ENCODE peak calls at places on chromosomes 4 and X, in four cellular contexts. One of them, this sample, is unnamed.

GRCh38 chr4:6803246-6803645 is 20.7 kb downstream of the KIAA0232 start:
- DNase-seq in cardiac fibroblast: no peak
- DNase-seq in astrocyte: no peak
- DNase-seq in testis: no peak
- DNase-seq in this sample: no peak

GRCh38 chr4:108170729-108171540 is 2.2 kb upstream of the LEF1 start:
- DNase-seq in cardiac fibroblast: no peak
- DNase-seq in astrocyte: no peak
- DNase-seq in testis: no peak
- DNase-seq in this sample: peak

GRCh38 chr4:94995684-94996394 is 238.1 kb downstream of the BMPR1B start:
- DNase-seq in cardiac fibroblast: peak
- DNase-seq in astrocyte: peak
- DNase-seq in testis: peak
- DNase-seq in this sample: no peak

GRCh38 chr4:84069119-84069518 is 430.0 kb downstream of the NKX6-1 start:
- DNase-seq in cardiac fibroblast: no peak
- DNase-seq in astrocyte: no peak
- DNase-seq in testis: no peak
- DNase-seq in this sample: no peak

GRCh38 chr4:134018845-134019244 is 182.7 kb downstream of the PABPC4L start:
- DNase-seq in cardiac fibroblast: no peak
- DNase-seq in astrocyte: peak
- DNase-seq in testis: no peak
- DNase-seq in this sample: no peak

GRCh38 chrX:80812176-80812575 is 2.5 kb upstream of the BRWD3 start:
- DNase-seq in cardiac fibroblast: peak
- DNase-seq in astrocyte: peak
- DNase-seq in testis: peak
- DNase-seq in this sample: no peak

GRCh38 chr4:16779028-16779675 is 119.3 kb downstream of the LDB2 start:
- DNase-seq in cardiac fibroblast: peak
- DNase-seq in astrocyte: peak
- DNase-seq in testis: no peak
- DNase-seq in this sample: no peak

GRCh38 chr4:74545488-74545887 is 100.6 kb downstream of the AREG start:
- DNase-seq in cardiac fibroblast: peak
- DNase-seq in astrocyte: no peak
- DNase-seq in testis: peak
- DNase-seq in this sample: no peak

GRCh38 chr4:153931804-153932203 is 142.9 kb upstream of the SFRP2 start:
- DNase-seq in cardiac fibroblast: peak
- DNase-seq in astrocyte: no peak
- DNase-seq in testis: no peak
- DNase-seq in this sample: no peak

GRCh38 chr4:177107288-177107901 is 202.3 kb upstream of the NEIL3 start:
- DNase-seq in cardiac fibroblast: no peak
- DNase-seq in astrocyte: peak
- DNase-seq in testis: no peak
- DNase-seq in this sample: no peak

GRCh38 chrX:30910124-30910860 is 21.2 kb upstream of the TAB3 start:
- DNase-seq in cardiac fibroblast: peak
- DNase-seq in astrocyte: peak
- DNase-seq in testis: no peak
- DNase-seq in this sample: no peak

GRCh38 chr4:154506253-154506652 is 14.7 kb upstream of the DCHS2 start:
- DNase-seq in cardiac fibroblast: peak
- DNase-seq in astrocyte: no peak
- DNase-seq in testis: no peak
- DNase-seq in this sample: no peak

GRCh38 chr4:83716874-83717273 is 181.0 kb downstream of the GPAT3 start:
- DNase-seq in cardiac fibroblast: peak
- DNase-seq in astrocyte: no peak
- DNase-seq in testis: no peak
- DNase-seq in this sample: no peak

GRCh38 chr4:121191351-121191750 is 27.2 kb upstream of the TNIP3 start:
- DNase-seq in cardiac fibroblast: no peak
- DNase-seq in astrocyte: no peak
- DNase-seq in testis: no peak
- DNase-seq in this sample: no peak

GRCh38 chr4:121192013-121192412 is 27.9 kb upstream of the TNIP3 start:
- DNase-seq in cardiac fibroblast: peak
- DNase-seq in astrocyte: peak
- DNase-seq in testis: no peak
- DNase-seq in this sample: no peak

GRCh38 chr4:121190389-121190788 is 26.3 kb upstream of the TNIP3 start:
- DNase-seq in cardiac fibroblast: no peak
- DNase-seq in astrocyte: no peak
- DNase-seq in testis: no peak
- DNase-seq in this sample: no peak

GRCh38 chr4:121189351-121189750 is 25.2 kb upstream of the TNIP3 start:
- DNase-seq in cardiac fibroblast: no peak
- DNase-seq in astrocyte: no peak
- DNase-seq in testis: no peak
- DNase-seq in this sample: no peak

GRCh38 chr4:121189811-121190210 is 25.7 kb upstream of the TNIP3 start:
- DNase-seq in cardiac fibroblast: no peak
- DNase-seq in astrocyte: no peak
- DNase-seq in testis: no peak
- DNase-seq in this sample: no peak
- TF ChIP-seq CTCF in cardiac fibroblast: no peak
- TF ChIP-seq CTCF in astrocyte: no peak
- TF ChIP-seq CTCF in testis: no peak
- TF ChIP-seq CTCF in this sample: no peak

DNA sequence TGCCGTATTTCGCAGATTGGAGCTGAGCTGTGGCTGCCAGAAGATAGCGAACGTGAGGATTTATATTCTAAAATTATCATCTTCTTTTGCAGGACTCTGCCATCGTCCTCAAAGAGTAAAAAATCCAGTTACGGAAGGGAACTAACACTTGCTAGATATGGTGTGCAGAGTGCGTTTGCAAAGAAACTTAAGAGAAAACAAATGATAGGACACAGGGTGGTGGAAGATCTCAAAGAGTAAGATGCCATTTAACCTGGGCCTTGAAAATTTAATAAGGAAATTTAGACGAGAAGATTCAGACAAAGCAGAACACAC is 566 bp downstream of the LARP7 start:
- DNase-seq in cardiac fibroblast: no peak
- DNase-seq in astrocyte: no peak
- DNase-seq in testis: no peak
- DNase-seq in this sample: no peak
- TF ChIP-seq CTCF in cardiac fibroblast: no peak
- TF ChIP-seq CTCF in astrocyte: no peak
- TF ChIP-seq CTCF in testis: no peak
- TF ChIP-seq CTCF in this sample: no peak

GRCh38 chrX:23634181-23634580 is 33.1 kb upstream of the PRDX4 start:
- DNase-seq in cardiac fibroblast: peak
- DNase-seq in astrocyte: no peak
- DNase-seq in testis: no peak
- DNase-seq in this sample: no peak
- TF ChIP-seq CTCF in cardiac fibroblast: no peak
- TF ChIP-seq CTCF in astrocyte: peak
- TF ChIP-seq CTCF in testis: no peak
- TF ChIP-seq CTCF in this sample: peak

DNA sequence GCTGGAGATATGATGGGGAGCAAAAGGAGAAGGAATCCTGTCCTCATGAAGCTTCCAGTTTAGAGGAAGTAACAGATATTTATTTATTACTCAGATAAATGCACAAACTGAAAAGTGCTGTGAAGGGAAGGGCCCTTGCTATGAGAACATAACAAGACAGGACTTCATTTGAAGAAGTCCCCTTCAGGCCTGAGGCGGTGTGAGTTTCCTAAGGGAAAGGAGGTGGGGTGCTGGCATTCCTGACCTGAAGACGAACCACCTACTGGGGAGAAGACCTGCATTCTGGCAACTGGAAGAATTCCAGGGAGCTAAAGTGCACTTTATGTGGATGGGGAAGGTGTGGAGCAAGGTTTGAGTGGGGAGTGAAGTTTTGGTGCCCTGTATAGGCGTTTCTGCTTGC is 15.9 kb upstream of the SPARCL1 start:
- DNase-seq in cardiac fibroblast: no peak
- DNase-seq in astrocyte: no peak
- DNase-seq in testis: no peak
- DNase-seq in this sample: no peak
- TF ChIP-seq CTCF in cardiac fibroblast: no peak
- TF ChIP-seq CTCF in astrocyte: no peak
- TF ChIP-seq CTCF in testis: no peak
- TF ChIP-seq CTCF in this sample: no peak

GRCh38 chrX:153764786-153765137 is 713 bp downstream of the PLXNB3 start:
- DNase-seq in cardiac fibroblast: no peak
- DNase-seq in astrocyte: no peak
- DNase-seq in testis: no peak
- DNase-seq in this sample: no peak
- TF ChIP-seq CTCF in cardiac fibroblast: no peak
- TF ChIP-seq CTCF in astrocyte: no peak
- TF ChIP-seq CTCF in testis: no peak
- TF ChIP-seq CTCF in this sample: no peak

GRCh38 chr4:43047044-43047443 is 154.5 kb downstream of the GRXCR1 start:
- DNase-seq in cardiac fibroblast: no peak
- DNase-seq in astrocyte: no peak
- DNase-seq in testis: no peak
- DNase-seq in this sample: no peak

GRCh38 chr4:43048570-43048969 is 156.1 kb downstream of the GRXCR1 start:
- DNase-seq in cardiac fibroblast: no peak
- DNase-seq in astrocyte: no peak
- DNase-seq in testis: no peak
- DNase-seq in this sample: no peak
- TF ChIP-seq CTCF in cardiac fibroblast: no peak
- TF ChIP-seq CTCF in astrocyte: no peak
- TF ChIP-seq CTCF in testis: no peak
- TF ChIP-seq CTCF in this sample: no peak

GRCh38 chr4:54428940-54429339 is 199.8 kb downstream of the PDGFRA start:
- DNase-seq in cardiac fibroblast: no peak
- DNase-seq in astrocyte: no peak
- DNase-seq in testis: no peak
- DNase-seq in this sample: no peak

GRCh38 chr4:54427826-54428225 is 198.7 kb downstream of the PDGFRA start:
- DNase-seq in cardiac fibroblast: no peak
- DNase-seq in astrocyte: no peak
- DNase-seq in testis: no peak
- DNase-seq in this sample: no peak

DNA sequence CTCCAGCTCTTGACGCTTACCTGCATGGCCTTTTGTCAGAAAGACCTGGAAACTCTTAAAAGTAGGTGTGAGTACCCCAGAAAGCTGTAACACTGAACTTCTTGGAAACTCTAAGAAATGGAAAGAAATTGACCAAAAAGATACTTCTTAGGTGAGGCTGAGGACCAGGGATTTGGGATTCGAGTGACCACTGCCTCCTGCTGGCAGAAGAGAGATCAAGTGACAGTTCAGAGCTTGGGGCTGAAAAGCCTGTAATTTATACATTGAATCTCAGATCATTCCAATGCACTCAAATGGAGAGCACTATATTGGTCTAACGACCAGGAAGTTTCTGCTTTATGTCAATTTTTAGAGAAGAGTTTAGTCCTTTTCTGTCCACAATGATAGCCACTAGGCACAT is 204.6 kb downstream of the PDGFRA start:
- DNase-seq in cardiac fibroblast: peak
- DNase-seq in astrocyte: no peak
- DNase-seq in testis: no peak
- DNase-seq in this sample: no peak
- TF ChIP-seq CTCF in cardiac fibroblast: peak
- TF ChIP-seq CTCF in astrocyte: peak
- TF ChIP-seq CTCF in testis: no peak
- TF ChIP-seq CTCF in this sample: peak

This sample was measured in GM13977.